ENCODE peak calls at places on chromosome 11, in seven cellular contexts. One of them, this sample, is unnamed.
A peak's percentile ranks its signal among the peaks of the same experiment; 100 is the strongest.

GRCh38 chr11:132472411-132473205 is 1059.7 kb downstream of the OPCML start:
- DNase-seq in OCI-LY7: no peak
- DNase-seq in astrocyte: peak; percentile 65
- DNase-seq in activated B cell treated with CpG ODN at 0.5 μM for 24 hours: no peak
- DNase-seq in coronary artery: no peak
- DNase-seq in kidney epithelial cell: no peak
- DNase-seq in lung: no peak
- DNase-seq in this sample: no peak

GRCh38 chr11:33553486-33553885 is 147.1 kb downstream of the C11orf91 start:
- DNase-seq in activated B cell treated with CpG ODN at 0.5 μM for 24 hours: no peak
- DNase-seq in astrocyte: peak; percentile 72
- DNase-seq in coronary artery: no peak
- DNase-seq in lung: no peak
- DNase-seq in kidney epithelial cell: no peak
- DNase-seq in OCI-LY7: no peak
- DNase-seq in this sample: no peak

GRCh38 chr11:118114266-118114665 is 27.5 kb upstream of the SMIM35 start:
- DNase-seq in activated B cell treated with CpG ODN at 0.5 μM for 24 hours: no peak
- DNase-seq in astrocyte: no peak
- DNase-seq in lung: no peak
- DNase-seq in kidney epithelial cell: no peak
- DNase-seq in OCI-LY7: no peak
- DNase-seq in coronary artery: no peak
- DNase-seq in this sample: no peak

GRCh38 chr11:45141631-45142030 is 4.8 kb upstream of the PRDM11 start:
- DNase-seq in astrocyte: no peak
- DNase-seq in kidney epithelial cell: no peak
- DNase-seq in coronary artery: no peak
- DNase-seq in OCI-LY7: no peak
- DNase-seq in lung: no peak
- DNase-seq in activated B cell treated with CpG ODN at 0.5 μM for 24 hours: no peak
- DNase-seq in this sample: no peak

GRCh38 chr11:125947419-125948277 is 1.8 kb downstream of the VSIG10L2 start:
- DNase-seq in astrocyte: no peak
- DNase-seq in kidney epithelial cell: no peak
- DNase-seq in coronary artery: peak; percentile 73
- DNase-seq in activated B cell treated with CpG ODN at 0.5 μM for 24 hours: no peak
- DNase-seq in OCI-LY7: no peak
- DNase-seq in lung: no peak
- DNase-seq in this sample: peak; percentile 68

GRCh38 chr11:1129143-1129665 is 28.5 kb upstream of the MUC5AC start:
- DNase-seq in activated B cell treated with CpG ODN at 0.5 μM for 24 hours: peak; percentile 10
- DNase-seq in astrocyte: no peak
- DNase-seq in OCI-LY7: no peak
- DNase-seq in lung: no peak
- DNase-seq in coronary artery: no peak
- DNase-seq in kidney epithelial cell: no peak
- DNase-seq in this sample: peak; percentile 58

GRCh38 chr11:87368876-87369480 is 331.2 kb downstream of the TMEM135 start:
- DNase-seq in kidney epithelial cell: no peak
- DNase-seq in activated B cell treated with CpG ODN at 0.5 μM for 24 hours: no peak
- DNase-seq in astrocyte: peak; percentile 60
- DNase-seq in lung: no peak
- DNase-seq in coronary artery: no peak
- DNase-seq in OCI-LY7: no peak
- DNase-seq in this sample: no peak

GRCh38 chr11:57508341-57509170 is 6.9 kb downstream of the SLC43A1 start:
- DNase-seq in activated B cell treated with CpG ODN at 0.5 μM for 24 hours: no peak
- DNase-seq in lung: no peak
- DNase-seq in coronary artery: no peak
- DNase-seq in astrocyte: no peak
- DNase-seq in kidney epithelial cell: no peak
- DNase-seq in OCI-LY7: no peak
- DNase-seq in this sample: no peak

GRCh38 chr11:9301720-9302119 is 12.7 kb downstream of the TMEM41B start:
- DNase-seq in kidney epithelial cell: no peak
- DNase-seq in OCI-LY7: no peak
- DNase-seq in astrocyte: no peak
- DNase-seq in coronary artery: no peak
- DNase-seq in lung: no peak
- DNase-seq in activated B cell treated with CpG ODN at 0.5 μM for 24 hours: no peak
- DNase-seq in this sample: no peak

DNA sequence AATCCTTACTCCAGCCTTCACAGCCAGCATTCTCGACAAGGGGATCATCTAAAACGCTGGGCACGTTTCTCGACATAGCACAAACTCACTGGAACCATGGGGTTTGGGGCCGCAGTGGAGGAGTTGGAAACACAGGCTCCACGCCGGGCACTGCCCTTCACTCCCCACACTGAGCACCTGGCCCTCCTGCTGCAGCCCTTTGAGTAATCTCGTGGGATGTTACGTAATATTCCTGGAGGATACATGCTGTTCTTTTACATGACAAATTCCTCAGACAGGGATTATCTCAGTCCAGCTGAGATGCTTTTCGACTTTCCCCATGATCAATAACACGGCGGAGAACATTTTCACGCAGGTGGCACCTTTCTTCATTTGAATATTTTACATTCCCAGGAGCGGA is 408.0 kb downstream of the SHANK2 start:
- DNase-seq in lung: no peak
- DNase-seq in astrocyte: no peak
- DNase-seq in kidney epithelial cell: no peak
- DNase-seq in activated B cell treated with CpG ODN at 0.5 μM for 24 hours: no peak
- DNase-seq in coronary artery: no peak
- DNase-seq in OCI-LY7: no peak
- DNase-seq in this sample: no peak
- TF ChIP-seq CTCF in lung: no peak
- TF ChIP-seq CTCF in astrocyte: no peak
- TF ChIP-seq CTCF in kidney epithelial cell: no peak
- TF ChIP-seq CTCF in activated B cell treated with CpG ODN at 0.5 μM for 24 hours: no peak
- TF ChIP-seq CTCF in coronary artery: no peak
- TF ChIP-seq CTCF in OCI-LY7: no peak
- TF ChIP-seq CTCF in this sample: no peak

GRCh38 chr11:13669544-13670488 is 1.3 kb downstream of the FAR1 start:
- DNase-seq in lung: no peak
- DNase-seq in kidney epithelial cell: no peak
- DNase-seq in OCI-LY7: peak; percentile 11
- DNase-seq in coronary artery: no peak
- DNase-seq in astrocyte: no peak
- DNase-seq in activated B cell treated with CpG ODN at 0.5 μM for 24 hours: no peak
- DNase-seq in this sample: no peak

GRCh38 chr11:13667245-13667644 is 1.2 kb upstream of the FAR1 start:
- DNase-seq in activated B cell treated with CpG ODN at 0.5 μM for 24 hours: no peak
- DNase-seq in coronary artery: no peak
- DNase-seq in kidney epithelial cell: no peak
- DNase-seq in lung: no peak
- DNase-seq in astrocyte: no peak
- DNase-seq in OCI-LY7: peak; percentile 61
- DNase-seq in this sample: no peak

GRCh38 chr11:13668957-13669521 is 571 bp downstream of the FAR1 start:
- DNase-seq in coronary artery: peak; percentile 77
- DNase-seq in OCI-LY7: peak; percentile 66
- DNase-seq in kidney epithelial cell: no peak
- DNase-seq in activated B cell treated with CpG ODN at 0.5 μM for 24 hours: no peak
- DNase-seq in astrocyte: no peak
- DNase-seq in lung: peak; percentile 50
- DNase-seq in this sample: no peak

GRCh38 chr11:13667795-13668101 is 720 bp upstream of the FAR1 start:
- DNase-seq in kidney epithelial cell: no peak
- DNase-seq in OCI-LY7: no peak
- DNase-seq in coronary artery: no peak
- DNase-seq in lung: no peak
- DNase-seq in astrocyte: no peak
- DNase-seq in activated B cell treated with CpG ODN at 0.5 μM for 24 hours: no peak
- DNase-seq in this sample: no peak

GRCh38 chr11:13668102-13668956 is at the start of gene FAR1:
- DNase-seq in lung: peak; percentile 98
- DNase-seq in coronary artery: peak; percentile 99
- DNase-seq in activated B cell treated with CpG ODN at 0.5 μM for 24 hours: peak; percentile 93
- DNase-seq in kidney epithelial cell: peak; percentile 94
- DNase-seq in astrocyte: peak; percentile 99
- DNase-seq in OCI-LY7: peak; percentile 98
- DNase-seq in this sample: peak; percentile 99
- TF ChIP-seq CTCF in lung: peak; percentile 56
- TF ChIP-seq CTCF in coronary artery: peak; percentile 56
- TF ChIP-seq CTCF in activated B cell treated with CpG ODN at 0.5 μM for 24 hours: no peak
- TF ChIP-seq CTCF in kidney epithelial cell: peak; percentile 30
- TF ChIP-seq CTCF in astrocyte: peak; percentile 14
- TF ChIP-seq CTCF in OCI-LY7: peak; percentile 74
- TF ChIP-seq CTCF in this sample: peak; percentile 70

GRCh38 chr11:102449651-102450570 is 2.7 kb downstream of the TMEM123 start:
- DNase-seq in OCI-LY7: no peak
- DNase-seq in coronary artery: no peak
- DNase-seq in astrocyte: no peak
- DNase-seq in kidney epithelial cell: no peak
- DNase-seq in activated B cell treated with CpG ODN at 0.5 μM for 24 hours: no peak
- DNase-seq in lung: no peak
- DNase-seq in this sample: no peak

GRCh38 chr11:102451041-102451692 is 1.4 kb downstream of the TMEM123 start:
- DNase-seq in astrocyte: no peak
- DNase-seq in lung: no peak
- DNase-seq in coronary artery: no peak
- DNase-seq in kidney epithelial cell: no peak
- DNase-seq in activated B cell treated with CpG ODN at 0.5 μM for 24 hours: no peak
- DNase-seq in OCI-LY7: no peak
- DNase-seq in this sample: no peak

GRCh38 chr11:102453286-102453797 is 777 bp upstream of the TMEM123 start:
- DNase-seq in astrocyte: no peak
- DNase-seq in coronary artery: no peak
- DNase-seq in kidney epithelial cell: no peak
- DNase-seq in activated B cell treated with CpG ODN at 0.5 μM for 24 hours: no peak
- DNase-seq in OCI-LY7: peak; percentile 39
- DNase-seq in lung: no peak
- DNase-seq in this sample: no peak

GRCh38 chr11:102452461-102453285 is at the start of gene TMEM123:
- DNase-seq in activated B cell treated with CpG ODN at 0.5 μM for 24 hours: peak; percentile 85
- DNase-seq in kidney epithelial cell: no peak
- DNase-seq in astrocyte: peak; percentile 49
- DNase-seq in lung: peak; percentile 81
- DNase-seq in coronary artery: peak; percentile 79
- DNase-seq in OCI-LY7: peak; percentile 91
- DNase-seq in this sample: peak; percentile 84

GRCh38 chr11:102451693-102452460 is 688 bp downstream of the TMEM123 start:
- DNase-seq in lung: peak; percentile 58
- DNase-seq in OCI-LY7: peak; percentile 94
- DNase-seq in activated B cell treated with CpG ODN at 0.5 μM for 24 hours: peak; percentile 61
- DNase-seq in astrocyte: peak; percentile 31
- DNase-seq in coronary artery: no peak
- DNase-seq in kidney epithelial cell: no peak
- DNase-seq in this sample: peak; percentile 74
- TF ChIP-seq CTCF in lung: no peak
- TF ChIP-seq CTCF in OCI-LY7: peak; percentile 71
- TF ChIP-seq CTCF in activated B cell treated with CpG ODN at 0.5 μM for 24 hours: no peak
- TF ChIP-seq CTCF in astrocyte: no peak
- TF ChIP-seq CTCF in coronary artery: no peak
- TF ChIP-seq CTCF in kidney epithelial cell: peak; percentile 20
- TF ChIP-seq CTCF in this sample: no peak

GRCh38 chr11:100682247-100682969 is 4.7 kb upstream of the ARHGAP42 start:
- DNase-seq in OCI-LY7: peak; percentile 3
- DNase-seq in coronary artery: no peak
- DNase-seq in kidney epithelial cell: no peak
- DNase-seq in astrocyte: no peak
- DNase-seq in lung: no peak
- DNase-seq in activated B cell treated with CpG ODN at 0.5 μM for 24 hours: no peak
- DNase-seq in this sample: no peak

GRCh38 chr11:100681064-100681502 is 6.0 kb upstream of the ARHGAP42 start:
- DNase-seq in kidney epithelial cell: peak; percentile 54
- DNase-seq in lung: peak; percentile 57
- DNase-seq in activated B cell treated with CpG ODN at 0.5 μM for 24 hours: peak; percentile 58
- DNase-seq in coronary artery: no peak
- DNase-seq in OCI-LY7: peak; percentile 56
- DNase-seq in astrocyte: peak; percentile 61
- DNase-seq in this sample: no peak

GRCh38 chr11:100677796-100678195 is 9.3 kb upstream of the ARHGAP42 start:
- DNase-seq in kidney epithelial cell: no peak
- DNase-seq in OCI-LY7: no peak
- DNase-seq in activated B cell treated with CpG ODN at 0.5 μM for 24 hours: no peak
- DNase-seq in astrocyte: no peak
- DNase-seq in coronary artery: no peak
- DNase-seq in lung: no peak
- DNase-seq in this sample: no peak

GRCh38 chr11:100683107-100683506 is 4.0 kb upstream of the ARHGAP42 start:
- DNase-seq in activated B cell treated with CpG ODN at 0.5 μM for 24 hours: no peak
- DNase-seq in kidney epithelial cell: no peak
- DNase-seq in astrocyte: no peak
- DNase-seq in lung: no peak
- DNase-seq in OCI-LY7: no peak
- DNase-seq in coronary artery: no peak
- DNase-seq in this sample: no peak

DNA sequence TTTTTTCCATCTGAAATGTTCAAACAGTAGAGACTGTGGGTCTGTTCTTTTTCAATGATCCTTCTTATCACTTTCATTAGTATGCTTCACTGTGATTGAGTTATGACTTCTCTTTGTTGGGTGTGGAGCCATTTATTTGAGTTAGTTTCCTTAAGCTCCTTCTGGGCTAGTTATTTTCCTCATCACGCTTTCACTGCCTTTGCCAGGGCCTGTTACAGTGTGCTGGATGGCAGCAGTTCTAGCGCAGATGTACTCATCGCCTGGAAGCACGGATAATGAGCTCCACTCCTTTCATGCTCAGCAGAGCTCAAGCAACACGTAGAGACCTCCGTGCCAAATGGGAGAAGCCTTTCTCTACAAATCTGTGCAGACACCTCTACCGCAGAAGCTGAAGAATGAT is 7.0 kb upstream of the ARHGAP42 start:
- DNase-seq in astrocyte: no peak
- DNase-seq in kidney epithelial cell: no peak
- DNase-seq in OCI-LY7: no peak
- DNase-seq in lung: no peak
- DNase-seq in activated B cell treated with CpG ODN at 0.5 μM for 24 hours: no peak
- DNase-seq in coronary artery: no peak
- DNase-seq in this sample: no peak
- TF ChIP-seq CTCF in astrocyte: no peak
- TF ChIP-seq CTCF in kidney epithelial cell: no peak
- TF ChIP-seq CTCF in OCI-LY7: no peak
- TF ChIP-seq CTCF in lung: no peak
- TF ChIP-seq CTCF in activated B cell treated with CpG ODN at 0.5 μM for 24 hours: no peak
- TF ChIP-seq CTCF in coronary artery: no peak
- TF ChIP-seq CTCF in this sample: no peak

GRCh38 chr11:61656347-61657077 is 23.7 kb upstream of the DAGLA start:
- DNase-seq in coronary artery: no peak
- DNase-seq in OCI-LY7: no peak
- DNase-seq in lung: no peak
- DNase-seq in kidney epithelial cell: no peak
- DNase-seq in activated B cell treated with CpG ODN at 0.5 μM for 24 hours: no peak
- DNase-seq in astrocyte: no peak
- DNase-seq in this sample: no peak

GRCh38 chr11:61654397-61654829 is 25.8 kb upstream of the DAGLA start:
- DNase-seq in kidney epithelial cell: no peak
- DNase-seq in astrocyte: no peak
- DNase-seq in OCI-LY7: no peak
- DNase-seq in activated B cell treated with CpG ODN at 0.5 μM for 24 hours: no peak
- DNase-seq in coronary artery: no peak
- DNase-seq in lung: peak; percentile 48
- DNase-seq in this sample: no peak

GRCh38 chr11:61657566-61657965 is 22.6 kb upstream of the DAGLA start:
- DNase-seq in lung: no peak
- DNase-seq in kidney epithelial cell: no peak
- DNase-seq in coronary artery: no peak
- DNase-seq in OCI-LY7: no peak
- DNase-seq in astrocyte: no peak
- DNase-seq in activated B cell treated with CpG ODN at 0.5 μM for 24 hours: no peak
- DNase-seq in this sample: no peak

GRCh38 chr11:61659413-61660196 is 20.6 kb upstream of the DAGLA start:
- DNase-seq in coronary artery: no peak
- DNase-seq in lung: no peak
- DNase-seq in kidney epithelial cell: no peak
- DNase-seq in activated B cell treated with CpG ODN at 0.5 μM for 24 hours: no peak
- DNase-seq in OCI-LY7: no peak
- DNase-seq in astrocyte: no peak
- DNase-seq in this sample: no peak
- TF ChIP-seq CTCF in coronary artery: no peak
- TF ChIP-seq CTCF in lung: no peak
- TF ChIP-seq CTCF in kidney epithelial cell: no peak
- TF ChIP-seq CTCF in activated B cell treated with CpG ODN at 0.5 μM for 24 hours: no peak
- TF ChIP-seq CTCF in OCI-LY7: no peak
- TF ChIP-seq CTCF in astrocyte: no peak
- TF ChIP-seq CTCF in this sample: no peak